ENCODE peak calls at places on chromosome 12, in four cellular contexts. C, L, K and V are unnamed samples.

GRCh38 chr12:116672842-116673516 is 64.9 kb downstream of the SPRING1 start:
- DNase-seq in L (no peak), C (peak), K (no peak), V (no peak)

GRCh38 chr12:47078733-47079364 is 572 bp upstream of the PCED1B start:
- DNase-seq in K (no peak), C (peak), L (no peak), V (no peak)

GRCh38 chr12:132318618-132319033 is 10.8 kb downstream of the GALNT9 start:
- DNase-seq in K (no peak), L (no peak), C (no peak), V (no peak)

GRCh38 chr12:29317556-29318363 is 63.2 kb downstream of the ERGIC2 start:
- DNase-seq in C (peak), L (peak), K (peak), V (no peak)

GRCh38 chr12:125197326-125197725 is 132.1 kb downstream of the AACS start:
- DNase-seq in K (no peak), L (no peak), C (no peak), V (no peak)

GRCh38 chr12:46825526-46826414 is at the start of gene SLC38A4:
- DNase-seq in C (no peak), K (no peak), L (no peak), V (no peak)

GRCh38 chr12:89574736-89575208 is 48.9 kb upstream of the POC1B start:
- DNase-seq in K (no peak), C (no peak), L (no peak), V (no peak)

GRCh38 chr12:46891306-46891705 is 65.5 kb upstream of the SLC38A4 start:
- DNase-seq in K (no peak), L (no peak), C (no peak), V (no peak)